ENCODE peak calls at places on chromosomes 11 and 22, in four cellular contexts. One of them, this sample, is unnamed.

GRCh38 chr11:44957051-44957515 is 6.4 kb upstream of the TP53I11 start:
- DNase-seq in breast epithelium: no peak
- DNase-seq in stomach: no peak
- DNase-seq in heart left ventricle: no peak
- DNase-seq in this sample: no peak

GRCh38 chr11:103851166-103851651 is 185.2 kb upstream of the DDI1 start:
- DNase-seq in breast epithelium: no peak
- DNase-seq in stomach: no peak
- DNase-seq in heart left ventricle: no peak
- DNase-seq in this sample: no peak

GRCh38 chr11:124535552-124536232 is 7.8 kb downstream of the OR8B12 start:
- DNase-seq in breast epithelium: no peak
- DNase-seq in stomach: no peak
- DNase-seq in heart left ventricle: no peak
- DNase-seq in this sample: no peak

GRCh38 chr11:38460901-38461300 is 1862.9 kb upstream of the RAG2 start:
- DNase-seq in heart left ventricle: peak; percentile 33
- DNase-seq in breast epithelium: peak; percentile 56
- DNase-seq in stomach: peak; percentile 71
- DNase-seq in this sample: no peak

GRCh38 chr11:79940976-79941735 is 500.3 kb upstream of the TENM4 start:
- DNase-seq in stomach: no peak
- DNase-seq in breast epithelium: no peak
- DNase-seq in heart left ventricle: no peak
- DNase-seq in this sample: no peak

GRCh38 chr22:43885319-43885671 is 6.5 kb downstream of the PNPLA5 start:
- DNase-seq in stomach: no peak
- DNase-seq in breast epithelium: no peak
- DNase-seq in heart left ventricle: no peak
- DNase-seq in this sample: no peak

GRCh38 chr11:109939176-109939810 is 153.9 kb upstream of the ZC3H12C start:
- DNase-seq in breast epithelium: no peak
- DNase-seq in heart left ventricle: no peak
- DNase-seq in stomach: no peak
- DNase-seq in this sample: no peak

GRCh38 chr11:126929186-126930085 is 71.1 kb downstream of the KIRREL3 start:
- DNase-seq in breast epithelium: no peak
- DNase-seq in stomach: no peak
- DNase-seq in heart left ventricle: no peak
- DNase-seq in this sample: no peak

GRCh38 chr11:8260202-8260996 is 3.3 kb downstream of the LMO1 start:
- DNase-seq in stomach: peak; percentile 14
- DNase-seq in breast epithelium: peak; percentile 17
- DNase-seq in heart left ventricle: no peak
- DNase-seq in this sample: peak; percentile 25

GRCh38 chr11:12381875-12382274 is 4.5 kb downstream of the PARVA start:
- DNase-seq in breast epithelium: no peak
- DNase-seq in stomach: no peak
- DNase-seq in heart left ventricle: no peak
- DNase-seq in this sample: no peak

GRCh38 chr11:12376259-12376971 is 956 bp upstream of the PARVA start:
- DNase-seq in stomach: no peak
- DNase-seq in heart left ventricle: peak; percentile 64
- DNase-seq in breast epithelium: no peak
- DNase-seq in this sample: no peak

GRCh38 chr11:12377824-12378593 is 638 bp downstream of the PARVA start:
- DNase-seq in heart left ventricle: peak; percentile 71
- DNase-seq in breast epithelium: peak; percentile 80
- DNase-seq in stomach: peak; percentile 73
- DNase-seq in this sample: peak; percentile 87

GRCh38 chr11:12380565-12381325 is 3.4 kb downstream of the PARVA start:
- DNase-seq in breast epithelium: no peak
- DNase-seq in stomach: no peak
- DNase-seq in heart left ventricle: no peak
- DNase-seq in this sample: no peak

GRCh38 chr11:12377106-12377823 is at the start of gene PARVA:
- DNase-seq in breast epithelium: peak; percentile 77
- DNase-seq in heart left ventricle: peak; percentile 77
- DNase-seq in stomach: peak; percentile 72
- DNase-seq in this sample: peak; percentile 81
- TF ChIP-seq POLR2A in breast epithelium: no peak
- TF ChIP-seq POLR2A in heart left ventricle: no peak
- TF ChIP-seq POLR2A in stomach: no peak
- TF ChIP-seq POLR2A in this sample: no peak

GRCh38 chr22:18057568-18058209 is 20.1 kb upstream of the PEX26 start:
- DNase-seq in stomach: peak; percentile 60
- DNase-seq in breast epithelium: no peak
- DNase-seq in heart left ventricle: peak; percentile 65
- DNase-seq in this sample: peak; percentile 86
- H3K27ac ChIP-seq in stomach: no peak overlapping the region
- H3K27ac ChIP-seq in breast epithelium: peak overlapping the region; percentile 86
- H3K27ac ChIP-seq in heart left ventricle: no peak overlapping the region
- H3K27ac ChIP-seq in this sample: peak overlapping the region; percentile 80

GRCh38 chr11:72001255-72001654 is 2.5 kb downstream of the IL18BP start:
- DNase-seq in stomach: no peak
- DNase-seq in heart left ventricle: no peak
- DNase-seq in breast epithelium: no peak
- DNase-seq in this sample: peak; percentile 61
- TF ChIP-seq POLR2A in stomach: no peak
- TF ChIP-seq POLR2A in heart left ventricle: no peak
- TF ChIP-seq POLR2A in breast epithelium: no peak
- TF ChIP-seq POLR2A in this sample: no peak

DNA sequence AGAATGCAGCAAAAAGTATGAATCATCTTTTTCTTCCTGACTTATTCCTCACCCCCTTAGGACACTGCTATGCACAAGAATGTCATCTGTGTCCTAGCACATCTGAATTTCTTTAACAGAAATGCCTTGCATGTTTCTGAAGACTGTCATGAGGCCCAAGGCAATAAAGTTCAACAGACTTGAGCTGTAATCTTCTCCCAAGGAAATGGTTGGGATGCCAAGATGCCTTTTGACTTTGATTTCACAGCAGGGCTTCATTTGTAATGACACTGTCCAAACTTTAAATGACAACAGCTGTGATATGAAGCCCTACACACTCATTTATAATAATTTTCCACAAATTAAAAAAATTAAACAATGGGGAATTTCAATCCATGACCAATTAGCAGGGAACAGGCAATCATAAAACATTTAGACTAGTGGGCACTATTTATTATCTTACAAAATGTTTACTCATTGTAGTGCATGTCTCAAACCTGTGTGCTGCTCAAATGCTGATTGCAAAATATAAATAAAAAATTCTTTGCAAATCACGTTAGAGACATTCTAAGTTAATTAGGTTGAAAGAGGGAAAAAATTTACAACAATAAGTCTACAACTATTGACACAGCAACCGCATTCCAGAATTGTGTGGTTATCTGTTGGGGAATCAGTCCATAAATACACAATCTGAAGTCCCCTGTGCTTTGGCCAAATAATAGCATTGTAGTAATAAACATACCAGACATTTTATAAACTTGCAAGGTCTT is 242.3 kb downstream of the SWAP70 start:
- DNase-seq in heart left ventricle: no peak
- DNase-seq in breast epithelium: no peak
- DNase-seq in stomach: no peak
- DNase-seq in this sample: no peak
- H3K27ac ChIP-seq in heart left ventricle: no peak overlapping the region
- H3K27ac ChIP-seq in breast epithelium: peak overlapping the region; percentile 75
- H3K27ac ChIP-seq in stomach: no peak overlapping the region
- H3K27ac ChIP-seq in this sample: peak overlapping the region; percentile 75

GRCh38 chr11:59616396-59616982 is 915 bp upstream of the OSBP start:
- DNase-seq in heart left ventricle: no peak
- DNase-seq in stomach: no peak
- DNase-seq in breast epithelium: no peak
- DNase-seq in this sample: no peak
- TF ChIP-seq POLR2A in heart left ventricle: no peak
- TF ChIP-seq POLR2A in stomach: no peak
- TF ChIP-seq POLR2A in breast epithelium: no peak
- TF ChIP-seq POLR2A in this sample: no peak

GRCh38 chr11:95576149-95576851 is 213.3 kb downstream of the FAM76B start:
- DNase-seq in breast epithelium: no peak
- DNase-seq in stomach: no peak
- DNase-seq in heart left ventricle: no peak
- DNase-seq in this sample: no peak
- H3K27ac ChIP-seq in breast epithelium: peak overlapping the region; percentile 70
- H3K27ac ChIP-seq in stomach: no peak overlapping the region
- H3K27ac ChIP-seq in heart left ventricle: peak overlapping the region; percentile 30
- H3K27ac ChIP-seq in this sample: peak overlapping the region; percentile 59

GRCh38 chr22:42519544-42520237 is at the start of gene RRP7A:
- DNase-seq in breast epithelium: peak; percentile 87
- DNase-seq in heart left ventricle: peak; percentile 85
- DNase-seq in stomach: peak; percentile 85
- DNase-seq in this sample: peak; percentile 94
- TF ChIP-seq POLR2A in breast epithelium: peak; percentile 39
- TF ChIP-seq POLR2A in heart left ventricle: no peak
- TF ChIP-seq POLR2A in stomach: no peak
- TF ChIP-seq POLR2A in this sample: no peak

GRCh38 chr11:646214-646613 is 9.1 kb downstream of the DRD4 start:
- DNase-seq in stomach: no peak
- DNase-seq in breast epithelium: no peak
- DNase-seq in heart left ventricle: no peak
- DNase-seq in this sample: no peak
- H3K27ac ChIP-seq in stomach: no peak overlapping the region
- H3K27ac ChIP-seq in breast epithelium: no peak overlapping the region
- H3K27ac ChIP-seq in heart left ventricle: no peak overlapping the region
- H3K27ac ChIP-seq in this sample: no peak overlapping the region

GRCh38 chr22:37608477-37609239 is at the start of gene GGA1:
- DNase-seq in stomach: peak; percentile 96
- DNase-seq in breast epithelium: peak; percentile 95
- DNase-seq in heart left ventricle: peak; percentile 96
- DNase-seq in this sample: peak; percentile 97

GRCh38 chr22:37607010-37607911 is 1.4 kb upstream of the GGA1 start:
- DNase-seq in heart left ventricle: peak; percentile 84
- DNase-seq in stomach: peak; percentile 97
- DNase-seq in breast epithelium: peak; percentile 95
- DNase-seq in this sample: peak; percentile 88

GRCh38 chr22:37609240-37610152 is 862 bp downstream of the GGA1 start:
- DNase-seq in breast epithelium: no peak
- DNase-seq in stomach: no peak
- DNase-seq in heart left ventricle: peak; percentile 40
- DNase-seq in this sample: no peak

GRCh38 chr22:37610480-37611148 is 2.0 kb downstream of the GGA1 start:
- DNase-seq in heart left ventricle: no peak
- DNase-seq in stomach: no peak
- DNase-seq in breast epithelium: no peak
- DNase-seq in this sample: no peak

DNA sequence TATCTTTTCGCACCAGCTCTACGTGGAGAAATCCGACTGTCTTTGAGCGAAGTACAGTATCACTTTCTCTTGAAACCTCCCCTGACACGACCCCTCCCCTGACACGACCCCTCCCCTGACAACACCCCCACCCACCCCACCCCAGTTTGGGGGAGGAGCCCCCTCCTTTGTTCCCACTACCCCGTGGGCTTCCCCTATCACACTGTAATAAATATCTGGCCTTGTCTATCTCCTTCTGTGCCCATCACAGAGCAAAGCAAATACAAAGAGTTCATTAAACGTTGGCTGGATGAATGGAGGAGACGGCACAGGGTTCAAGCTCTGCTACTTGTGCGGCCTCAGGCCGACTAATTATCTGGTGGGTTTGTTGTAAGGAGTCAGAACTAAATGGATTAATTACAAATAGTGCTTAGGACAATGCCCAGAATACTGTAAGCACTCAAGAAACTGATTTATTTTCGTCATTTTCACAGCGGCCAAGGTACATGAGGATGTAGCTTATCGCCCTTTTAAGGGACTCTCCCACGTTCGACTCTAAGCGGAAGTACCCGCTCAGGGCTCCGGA is 640 bp upstream of the GGA1 start:
- DNase-seq in breast epithelium: no peak
- DNase-seq in stomach: no peak
- DNase-seq in heart left ventricle: no peak
- DNase-seq in this sample: no peak
- TF ChIP-seq POLR2A in breast epithelium: no peak
- TF ChIP-seq POLR2A in stomach: no peak
- TF ChIP-seq POLR2A in heart left ventricle: no peak
- TF ChIP-seq POLR2A in this sample: no peak

This sample was measured in suprapubic skin.